ENCODE peak calls at places on chromosomes 2 and 18, in four cellular contexts. L, K, W and S are unnamed samples.

GRCh38 chr2:220224711-220225519 is 597.5 kb downstream of the SLC4A3 start:
- DNase-seq in L (peak), K (peak), W (no peak), S (no peak)

GRCh38 chr18:68839701-68840100 is 41.8 kb downstream of the CCDC102B start:
- DNase-seq in L (no peak), K (peak), W (no peak), S (no peak)

GRCh38 chr18:13163167-13163927 is 55.2 kb upstream of the LDLRAD4 start:
- DNase-seq in L (no peak), K (no peak), W (no peak), S (no peak)

GRCh38 chr2:237025090-237025865 is 60.4 kb upstream of the COPS8 start:
- DNase-seq in L (peak), K (peak), W (peak), S (no peak)

GRCh38 chr2:105143467-105144127 is 97.9 kb upstream of the GPR45 start:
- DNase-seq in L (no peak), K (no peak), W (no peak), S (no peak)

GRCh38 chr2:226792155-226792871 is 7.3 kb downstream of the IRS1 start:
- DNase-seq in L (no peak), K (no peak), W (no peak), S (no peak)

GRCh38 chr2:240432820-240433801 is 2.4 kb upstream of the GPC1 start:
- DNase-seq in L (no peak), K (no peak), W (peak), S (peak)

GRCh38 chr2:118061135-118061955 is 26.9 kb upstream of the INSIG2 start:
- DNase-seq in L (no peak), K (peak), W (no peak), S (no peak)

GRCh38 chr2:120747706-120748105 is 12.0 kb downstream of the GLI2 start:
- DNase-seq in L (no peak), K (no peak), W (no peak), S (no peak)

GRCh38 chr2:12881952-12882351 is 165.2 kb downstream of the TRIB2 start:
- DNase-seq in L (no peak), K (no peak), W (no peak), S (no peak)

GRCh38 chr2:187008111-187008510 is 159.1 kb upstream of the ZSWIM2 start:
- DNase-seq in L (no peak), K (no peak), W (no peak), S (no peak)

GRCh38 chr2:143452817-143453462 is 323.7 kb downstream of the ARHGAP15 start:
- DNase-seq in L (no peak), K (no peak), W (no peak), S (no peak)

GRCh38 chr2:116952254-116952653 is 862.2 kb upstream of the DDX18 start:
- DNase-seq in L (no peak), K (no peak), W (no peak), S (no peak)

GRCh38 chr2:103462101-103462500 is 700.3 kb downstream of the TMEM182 start:
- DNase-seq in L (no peak), K (no peak), W (no peak), S (no peak)

GRCh38 chr2:164948540-164948939 is 6.8 kb downstream of the SLC38A11 start:
- DNase-seq in L (no peak), K (no peak), W (no peak), S (no peak)

GRCh38 chr2:98277156-98277859 is 68.9 kb upstream of the CNGA3 start:
- DNase-seq in L (no peak), K (no peak), W (no peak), S (no peak)

GRCh38 chr2:120465989-120466703 is 120.2 kb downstream of the INHBB start:
- DNase-seq in L (no peak), K (no peak), W (no peak), S (no peak)

GRCh38 chr2:112542974-112543760 is 902 bp downstream of the POLR1B start:
- DNase-seq in L (no peak), K (no peak), W (no peak), S (no peak)

GRCh38 chr2:226984461-226985226 is 148.8 kb downstream of the RHBDD1 start:
- DNase-seq in L (no peak), K (no peak), W (no peak), S (no peak)

GRCh38 chr2:220143336-220143735 is 515.9 kb downstream of the SLC4A3 start:
- DNase-seq in L (peak), K (peak), W (no peak), S (no peak)

GRCh38 chr2:88955607-88956006 is 264.1 kb downstream of the RPIA start:
- DNase-seq in L (no peak), K (no peak), W (no peak), S (no peak)

GRCh38 chr2:235347691-235348090 is 146.2 kb upstream of the AGAP1 start:
- DNase-seq in L (peak), K (peak), W (no peak), S (no peak)

GRCh38 chr2:74186038-74186437 is 7.4 kb upstream of the MOB1A start:
- DNase-seq in L (no peak), K (no peak), W (no peak), S (no peak)

GRCh38 chr2:109213646-109214417 is 84.8 kb downstream of the SH3RF3 start:
- DNase-seq in L (no peak), K (peak), W (no peak), S (no peak)

GRCh38 chr2:241612156-241613017 is 24.6 kb downstream of the THAP4 start:
- DNase-seq in L (no peak), K (no peak), W (no peak), S (no peak)

GRCh38 chr2:219125225-219125885 is 35.3 kb downstream of the NHEJ1 start:
- DNase-seq in L (peak), K (peak), W (no peak), S (no peak)

GRCh38 chr2:240032406-240033329 is 2.4 kb upstream of the OR6B2 start:
- DNase-seq in L (no peak), K (no peak), W (no peak), S (no peak)

GRCh38 chr2:30371028-30371708 is 75.9 kb upstream of the LCLAT1 start:
- DNase-seq in L (no peak), K (no peak), W (no peak), S (no peak)

GRCh38 chr2:5035134-5035533 is 657.0 kb upstream of the SOX11 start:
- DNase-seq in L (no peak), K (no peak), W (no peak), S (no peak)

GRCh38 chr2:26585100-26585499 is 56.1 kb downstream of the CIB4 start:
- DNase-seq in L (no peak), K (no peak), W (no peak), S (no peak)

GRCh38 chr2:108573070-108573469 is 38.8 kb downstream of the LIMS1 start:
- DNase-seq in L (no peak), K (peak), W (no peak), S (no peak)

GRCh38 chr18:7273301-7273911 is 42.5 kb downstream of the LRRC30 start:
- DNase-seq in L (no peak), K (peak), W (peak), S (peak)

GRCh38 chr18:23462876-23463275 is 9.8 kb downstream of the RIOK3 start:
- DNase-seq in L (no peak), K (no peak), W (no peak), S (no peak)

GRCh38 chr2:198628596-198628995 is 824.2 kb downstream of the PLCL1 start:
- DNase-seq in L (no peak), K (no peak), W (no peak), S (no peak)

GRCh38 chr2:217248312-217248935 is 388.6 kb upstream of the TNP1 start:
- DNase-seq in L (peak), K (no peak), W (no peak), S (no peak)

GRCh38 chr18:61635901-61636528 is 256.8 kb downstream of the RNF152 start:
- DNase-seq in L (peak), K (peak), W (no peak), S (no peak)

GRCh38 chr18:76923485-76924085 is 101.2 kb downstream of the ZNF236 start:
- DNase-seq in L (no peak), K (no peak), W (no peak), S (no peak)
- TF ChIP-seq CTCF in L (peak), K (peak), W (peak), S (no peak)

GRCh38 chr2:72887836-72888437 is 729 bp downstream of the SPR start:
- DNase-seq in L (peak), K (peak), W (peak), S (peak)
- TF ChIP-seq CTCF in L (peak), K (peak), W (peak), S (peak)

DNA sequence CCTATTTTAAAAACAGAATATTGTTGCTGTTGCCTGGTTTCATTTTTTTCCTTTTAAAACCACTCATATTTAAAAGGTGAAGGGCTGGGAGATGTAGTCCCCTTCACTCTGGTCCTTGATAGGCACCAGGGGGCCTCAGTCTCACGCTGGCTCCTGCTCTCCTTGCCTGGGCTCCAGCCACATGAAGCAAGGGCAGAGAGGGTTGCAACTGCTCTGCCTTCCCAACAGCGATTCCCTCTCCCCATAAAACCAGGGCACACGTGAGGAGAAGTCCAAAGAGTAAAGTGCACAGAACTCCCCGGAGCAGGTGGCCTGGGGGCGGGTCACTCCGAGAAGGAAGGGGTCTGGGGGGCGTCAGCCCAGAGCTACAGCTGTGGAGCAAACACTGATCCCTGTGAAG is 12.8 kb downstream of the TMEM127 start:
- DNase-seq in L (no peak), K (no peak), W (no peak), S (no peak)
- TF ChIP-seq CTCF in L (no peak), K (no peak), W (no peak), S (no peak)

GRCh38 chr2:206253125-206253787 is 21.2 kb upstream of the ZDBF2 start:
- DNase-seq in L (no peak), K (no peak), W (no peak), S (no peak)

GRCh38 chr2:206255003-206255402 is 19.5 kb upstream of the ZDBF2 start:
- DNase-seq in L (no peak), K (no peak), W (no peak), S (no peak)

GRCh38 chr2:206245178-206245778 is 29.2 kb upstream of the ZDBF2 start:
- DNase-seq in L (no peak), K (no peak), W (no peak), S (no peak)

DNA sequence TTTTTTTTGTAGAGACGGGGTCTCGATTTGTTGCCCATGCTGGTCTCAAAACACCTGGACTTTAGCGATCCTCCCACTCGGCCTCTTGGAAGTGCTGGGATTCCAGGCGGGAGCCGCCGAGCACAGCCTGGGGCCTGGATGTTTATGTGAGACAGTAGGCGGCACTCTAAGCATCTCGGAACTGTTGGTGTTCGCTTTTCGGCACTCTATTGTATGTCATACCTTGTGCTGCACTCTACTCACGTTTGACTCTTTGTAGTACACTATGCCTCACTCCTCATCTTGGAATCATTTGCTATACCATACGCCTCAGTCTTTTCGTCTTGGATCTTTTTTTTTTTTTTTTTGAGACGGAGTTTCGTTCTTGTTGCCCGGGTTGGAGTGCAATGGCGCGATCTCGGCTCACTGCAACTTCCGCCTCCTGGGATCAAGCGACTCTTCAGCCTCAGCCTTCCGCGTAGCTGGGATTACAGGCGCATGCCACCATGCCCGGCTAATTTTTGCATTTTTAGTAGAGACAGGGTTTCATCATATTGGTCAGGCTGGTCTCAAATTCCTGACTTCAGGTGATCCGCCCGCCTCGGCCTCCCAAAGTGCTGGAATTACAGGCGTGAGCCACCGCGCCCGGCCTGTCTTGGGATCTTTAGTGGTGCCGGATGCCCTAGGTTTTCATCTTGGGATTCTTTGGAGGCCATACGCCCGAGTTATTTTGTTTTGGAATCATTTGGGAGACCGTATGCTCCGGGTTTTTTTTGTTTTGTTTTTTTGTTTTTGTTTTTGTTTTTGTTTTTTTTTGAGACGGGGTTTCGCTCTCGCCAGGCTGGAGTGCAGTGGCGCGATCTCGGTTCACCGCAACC is 24.2 kb upstream of the ZDBF2 start:
- DNase-seq in L (no peak), K (peak), W (no peak), S (no peak)
- TF ChIP-seq CTCF in L (no peak), K (peak), W (no peak), S (no peak)

GRCh38 chr2:132668189-132668833 is 1.7 kb downstream of the LYPD1 start:
- DNase-seq in L (no peak), K (no peak), W (no peak), S (no peak)
- TF ChIP-seq CTCF in L (peak), K (peak), W (no peak), S (no peak)

GRCh38 chr2:23404426-23404825 is 19.4 kb downstream of the KLHL29 start:
- DNase-seq in L (peak), K (peak), W (no peak), S (no peak)
- TF ChIP-seq CTCF in L (peak), K (peak), W (no peak), S (no peak)